ENCODE peak calls at places on chromosomes 4 and X, in five cellular contexts. K is BE2C, P is left ventricle myocardium inferior, G is choroid plexus epithelial cell, O is cardiac muscle cell. Q is an unnamed sample.

GRCh38 chr4:113574636-113575103 is 186.9 kb downstream of the CAMK2D start:
- DNase-seq in K (no peak), P (no peak), G (peak), O (no peak), Q (peak)

GRCh38 chr4:122129061-122129460 is 23.1 kb upstream of the BLTP1 start:
- DNase-seq in K (no peak), P (no peak), G (no peak), O (no peak), Q (no peak)

GRCh38 chr4:81030617-81031388 is at the start of gene BMP3:
- DNase-seq in K (no peak), P (no peak), G (peak), O (peak), Q (no peak)

GRCh38 chr4:11741190-11741652 is 312.5 kb upstream of the HS3ST1 start:
- DNase-seq in K (no peak), P (no peak), G (peak), O (no peak), Q (no peak)

GRCh38 chrX:9341305-9342201 is 123.3 kb upstream of the TBL1X start:
- DNase-seq in K (peak), P (peak), G (peak), O (peak), Q (no peak)

GRCh38 chr4:8198206-8198905 is 734 bp upstream of the SH3TC1 start:
- DNase-seq in K (no peak), P (no peak), G (no peak), O (no peak), Q (no peak)

GRCh38 chr4:173493041-173493440 is 37.0 kb downstream of the HAND2 start:
- DNase-seq in K (no peak), P (no peak), G (no peak), O (no peak), Q (no peak)

GRCh38 chrX:132875705-132876508 is 82.5 kb downstream of the HS6ST2 start:
- DNase-seq in K (no peak), P (no peak), G (no peak), O (no peak), Q (no peak)

GRCh38 chrX:105191878-105192277 is 28.6 kb downstream of the TEX13A start:
- DNase-seq in K (no peak), P (no peak), G (peak), O (peak), Q (peak)

GRCh38 chr4:184355111-184355604 is 119.2 kb downstream of the IRF2 start:
- DNase-seq in K (peak), P (no peak), G (peak), O (no peak), Q (peak)

GRCh38 chr4:104128031-104128849 is 366.5 kb downstream of the CXXC4 start:
- DNase-seq in K (no peak), P (no peak), G (no peak), O (no peak), Q (no peak)

GRCh38 chr4:127642169-127642568 is 9.4 kb downstream of the INTU start:
- DNase-seq in K (no peak), P (no peak), G (peak), O (no peak), Q (peak)

GRCh38 chr4:188262464-188262863 is 123.2 kb downstream of the TRIML1 start:
- DNase-seq in K (no peak), P (no peak), G (peak), O (no peak), Q (peak)

GRCh38 chr4:102580463-102580842 is 79.3 kb downstream of the NFKB1 start:
- DNase-seq in K (no peak), P (no peak), G (no peak), O (peak), Q (no peak)

GRCh38 chrX:41273638-41274037 is 60.3 kb upstream of the DDX3X start:
- DNase-seq in K (no peak), P (no peak), G (no peak), O (no peak), Q (no peak)

GRCh38 chrX:131821945-131822622 is 201.0 kb upstream of the STK26 start:
- DNase-seq in K (no peak), P (no peak), G (no peak), O (no peak), Q (peak)

GRCh38 chr4:88063634-88064296 is 56.3 kb downstream of the PKD2 start:
- DNase-seq in K (no peak), P (no peak), G (no peak), O (no peak), Q (no peak)

GRCh38 chr4:148166132-148166531 is 276.1 kb downstream of the NR3C2 start:
- DNase-seq in K (no peak), P (no peak), G (peak), O (no peak), Q (no peak)

GRCh38 chr4:172858731-172859230 is 309.8 kb upstream of the GALNT7 start:
- DNase-seq in K (no peak), P (no peak), G (peak), O (no peak), Q (no peak)

GRCh38 chrX:101136235-101136634 is 38.2 kb downstream of the CENPI start:
- DNase-seq in K (no peak), P (no peak), G (peak), O (no peak), Q (no peak)

GRCh38 chrX:138492371-138492770 is 219.1 kb downstream of the FGF13 start:
- DNase-seq in K (no peak), P (no peak), G (no peak), O (no peak), Q (no peak)

GRCh38 chr4:37762294-37763163 is 64.0 kb upstream of the PGM2 start:
- DNase-seq in K (peak), P (no peak), G (peak), O (no peak), Q (peak)

GRCh38 chrX:13069771-13070410 is 25.5 kb upstream of the FAM9C start:
- DNase-seq in K (no peak), P (no peak), G (peak), O (no peak), Q (peak)

GRCh38 chr4:111283066-111283677 is 660.3 kb upstream of the PITX2 start:
- DNase-seq in K (peak), P (peak), G (peak), O (peak), Q (peak)

GRCh38 chrX:136162827-136163427 is 15.6 kb downstream of the FHL1 start:
- DNase-seq in K (peak), P (peak), G (peak), O (peak), Q (peak)

GRCh38 chrX:93538575-93538974 is 134.8 kb downstream of the NAP1L3 start:
- DNase-seq in K (no peak), P (no peak), G (no peak), O (peak), Q (no peak)

GRCh38 chrX:40009462-40009851 is 88.3 kb downstream of the BCOR start:
- DNase-seq in K (peak), P (peak), G (peak), O (peak), Q (no peak)

GRCh38 chr4:147975325-147975724 is 243.4 kb downstream of the ARHGAP10 start:
- DNase-seq in K (no peak), P (no peak), G (peak), O (no peak), Q (no peak)